ENCODE peak calls at places on chromosomes 7 and 10, in nine cellular contexts. E is GM20000, K is RWPE2, G is H1, N is B cell, P is GM13977, R is neural crest cell, Q is psoas muscle, V is hepatocyte. H is an unnamed sample.

GRCh38 chr7:118449797-118450196 is 225.3 kb downstream of the ANKRD7 start:
- DNase-seq in E (no peak), K (no peak), G (no peak), N (no peak), P (no peak), R (no peak), Q (no peak), V (no peak), H (no peak)

GRCh38 chr10:56231436-56231835 is 129.6 kb downstream of the ZWINT start:
- DNase-seq in E (no peak), K (no peak), G (no peak), N (no peak), P (no peak), R (no peak), Q (no peak), V (no peak), H (peak; percentile 10)

GRCh38 chr7:4006687-4007086 is 675.4 kb upstream of the FOXK1 start:
- DNase-seq in E (no peak), K (no peak), G (no peak), N (no peak), P (no peak), R (no peak), Q (no peak), V (peak; percentile 82), H (no peak)

GRCh38 chr10:103917326-103918052 is 495 bp downstream of the STN1 start:
- DNase-seq in E (peak; percentile 18), K (no peak), G (no peak), N (no peak), P (no peak), R (peak; percentile 10), Q (peak; percentile 45), V (peak; percentile 62), H (peak; percentile 29)

GRCh38 chr7:50315739-50316671 is 11.5 kb downstream of the IKZF1 start:
- DNase-seq in E (no peak), K (no peak), G (no peak), N (no peak), P (no peak), R (no peak), Q (no peak), V (no peak), H (no peak)

GRCh38 chr7:1654738-1655490 is 15.2 kb upstream of the ELFN1 start:
- DNase-seq in E (no peak), K (no peak), G (no peak), N (no peak), P (no peak), R (no peak), Q (no peak), V (no peak), H (no peak)

GRCh38 chr10:43294892-43295291 is 28.0 kb upstream of the RASGEF1A start:
- DNase-seq in E (no peak), K (no peak), G (no peak), N (no peak), P (peak; percentile 7), R (no peak), Q (no peak), V (no peak), H (no peak)

GRCh38 chr10:12896251-12896650 is 105.3 kb downstream of the CCDC3 start:
- DNase-seq in E (no peak), K (no peak), G (no peak), N (no peak), P (no peak), R (no peak), Q (no peak), V (no peak), H (no peak)

GRCh38 chr10:131947631-131948347 is 33.9 kb downstream of the BNIP3 start:
- DNase-seq in E (no peak), K (peak; percentile 75), G (no peak), N (no peak), P (no peak), R (no peak), Q (no peak), V (no peak), H (no peak)

GRCh38 chr10:22713853-22714523 is 390 bp downstream of the PIP4K2A start:
- DNase-seq in E (no peak), K (no peak), G (no peak), N (peak; percentile 70), P (no peak), R (no peak), Q (no peak), V (peak; percentile 38), H (peak; percentile 9)

GRCh38 chr7:3264693-3265339 is 36.2 kb upstream of the SDK1 start:
- DNase-seq in E (no peak), K (no peak), G (no peak), N (no peak), P (no peak), R (no peak), Q (no peak), V (no peak), H (no peak)

GRCh38 chr7:666454-667292 is 59.8 kb upstream of the DNAAF5 start:
- DNase-seq in E (no peak), K (peak; percentile 52), G (no peak), N (no peak), P (no peak), R (no peak), Q (no peak), V (no peak), H (no peak)

GRCh38 chr7:91436655-91437054 is 172.4 kb downstream of the FZD1 start:
- DNase-seq in E (no peak), K (no peak), G (no peak), N (no peak), P (no peak), R (no peak), Q (no peak), V (no peak), H (no peak)

GRCh38 chr7:49812534-49812933 is 39.1 kb downstream of the VWC2 start:
- DNase-seq in E (no peak), K (no peak), G (no peak), N (no peak), P (no peak), R (no peak), Q (no peak), V (no peak), H (no peak)

GRCh38 chr10:126634915-126635314 is 35.6 kb downstream of the C10orf90 start:
- DNase-seq in E (no peak), K (peak; percentile 73), G (no peak), N (no peak), P (no peak), R (no peak), Q (no peak), V (peak; percentile 8), H (no peak)

GRCh38 chr10:23106508-23106907 is 11.1 kb downstream of the MSRB2 start:
- DNase-seq in E (no peak), K (no peak), G (no peak), N (no peak), P (no peak), R (no peak), Q (no peak), V (no peak), H (no peak)

GRCh38 chr10:109875828-109876821 is 47.2 kb downstream of the XPNPEP1 start:
- DNase-seq in E (no peak), K (no peak), G (no peak), N (no peak), P (no peak), R (no peak), Q (no peak), V (no peak), H (no peak)

GRCh38 chr10:6140141-6140841 is 51.5 kb downstream of the RBM17 start:
- DNase-seq in E (no peak), K (no peak), G (no peak), N (no peak), P (no peak), R (no peak), Q (no peak), V (no peak), H (peak; percentile 50)

GRCh38 chr10:112307631-112308502 is 24.7 kb downstream of the TECTB start:
- DNase-seq in E (peak; percentile 69), K (no peak), G (peak; percentile 59), N (peak; percentile 40), P (peak; percentile 69), R (peak; percentile 28), Q (peak; percentile 24), V (peak; percentile 72), H (peak; percentile 52)

GRCh38 chr10:1100691-1101368 is 44.6 kb downstream of the WDR37 start:
- DNase-seq in E (no peak), K (no peak), G (no peak), N (no peak), P (no peak), R (no peak), Q (no peak), V (no peak), H (no peak)
- TF ChIP-seq CTCF in E (no peak), K (no peak), G (peak; percentile 54), N (no peak), P (no peak), R (no peak), Q (no peak), V (no peak), H (no peak)

GRCh38 chr7:11552676-11553075 is 279.3 kb downstream of the THSD7A start:
- DNase-seq in E (no peak), K (no peak), G (no peak), N (no peak), P (no peak), R (no peak), Q (no peak), V (no peak), H (no peak)

GRCh38 chr7:11557627-11558026 is 274.4 kb downstream of the THSD7A start:
- DNase-seq in E (peak; percentile 29), K (no peak), G (peak; percentile 7), N (no peak), P (peak; percentile 18), R (no peak), Q (no peak), V (peak; percentile 71), H (peak; percentile 66)
- TF ChIP-seq CTCF in E (no peak), K (peak; percentile 33), G (peak; percentile 74), N (no peak), P (peak; percentile 42), R (peak; percentile 29), Q (no peak), V (peak; percentile 37), H (peak; percentile 39)

GRCh38 chr10:88228130-88228529 is 355.0 kb downstream of the RNLS start:
- DNase-seq in E (peak; percentile 17), K (no peak), G (no peak), N (no peak), P (no peak), R (no peak), Q (no peak), V (no peak), H (no peak)
- TF ChIP-seq CTCF in E (no peak), K (no peak), G (no peak), N (no peak), P (no peak), R (no peak), Q (no peak), V (no peak), H (no peak)

GRCh38 chr7:107889992-107890391 is 991 bp upstream of the DLD start:
- DNase-seq in E (no peak), K (no peak), G (no peak), N (no peak), P (no peak), R (no peak), Q (no peak), V (no peak), H (no peak)

GRCh38 chr7:107890962-107891618 is at the start of gene DLD:
- DNase-seq in E (peak; percentile 96), K (peak; percentile 87), G (peak; percentile 67), N (peak; percentile 94), P (peak; percentile 95), R (peak; percentile 84), Q (peak; percentile 94), V (peak; percentile 96), H (peak; percentile 85)

GRCh38 chr7:107891619-107892366 is 810 bp downstream of the DLD start:
- DNase-seq in E (no peak), K (no peak), G (no peak), N (no peak), P (peak; percentile 37), R (no peak), Q (no peak), V (no peak), H (no peak)

GRCh38 chr7:107890493-107890961 is 456 bp upstream of the DLD start:
- DNase-seq in E (peak; percentile 42), K (no peak), G (no peak), N (no peak), P (peak; percentile 38), R (no peak), Q (no peak), V (no peak), H (no peak)
- TF ChIP-seq CTCF in E (no peak), K (no peak), G (no peak), N (no peak), P (no peak), R (no peak), Q (no peak), V (no peak), H (no peak)

H was measured in Calu3.